ENCODE peak calls at places on chromosomes 1 and 21, in eight cellular contexts. One of them, this sample, is unnamed.

GRCh38 chr1:28745653-28746173 is 9.0 kb downstream of the YTHDF2 start:
- DNase-seq in H1: no peak
- DNase-seq in fibroblast of villous mesenchyme: no peak
- DNase-seq in tibial artery: no peak
- DNase-seq in left ventricle myocardium inferior: no peak
- DNase-seq in breast epithelium: no peak
- DNase-seq in foreskin fibroblast: no peak
- DNase-seq in AG10803: no peak
- DNase-seq in this sample: no peak

GRCh38 chr1:244046907-244047738 is 4.0 kb upstream of the ZBTB18 start:
- DNase-seq in AG10803: no peak
- DNase-seq in fibroblast of villous mesenchyme: peak
- DNase-seq in left ventricle myocardium inferior: no peak
- DNase-seq in tibial artery: no peak
- DNase-seq in H1: no peak
- DNase-seq in breast epithelium: no peak
- DNase-seq in foreskin fibroblast: no peak
- DNase-seq in this sample: peak

GRCh38 chr1:108893141-108893530 is 16.4 kb downstream of the GPSM2 start:
- DNase-seq in left ventricle myocardium inferior: no peak
- DNase-seq in foreskin fibroblast: no peak
- DNase-seq in H1: no peak
- DNase-seq in AG10803: no peak
- DNase-seq in fibroblast of villous mesenchyme: no peak
- DNase-seq in breast epithelium: no peak
- DNase-seq in tibial artery: no peak
- DNase-seq in this sample: no peak

GRCh38 chr1:6389971-6390370 is 3.6 kb downstream of the ACOT7 start:
- DNase-seq in left ventricle myocardium inferior: no peak
- DNase-seq in H1: no peak
- DNase-seq in tibial artery: no peak
- DNase-seq in breast epithelium: no peak
- DNase-seq in fibroblast of villous mesenchyme: no peak
- DNase-seq in foreskin fibroblast: no peak
- DNase-seq in AG10803: no peak
- DNase-seq in this sample: no peak

GRCh38 chr1:168121314-168122029 is 15.3 kb downstream of the GPR161 start:
- DNase-seq in tibial artery: peak
- DNase-seq in foreskin fibroblast: no peak
- DNase-seq in fibroblast of villous mesenchyme: peak
- DNase-seq in AG10803: peak
- DNase-seq in breast epithelium: no peak
- DNase-seq in H1: no peak
- DNase-seq in left ventricle myocardium inferior: peak
- DNase-seq in this sample: peak

GRCh38 chr1:31653761-31654160 is 9.1 kb upstream of the PEF1 start:
- DNase-seq in foreskin fibroblast: no peak
- DNase-seq in H1: no peak
- DNase-seq in AG10803: no peak
- DNase-seq in fibroblast of villous mesenchyme: no peak
- DNase-seq in left ventricle myocardium inferior: no peak
- DNase-seq in tibial artery: no peak
- DNase-seq in breast epithelium: no peak
- DNase-seq in this sample: no peak

GRCh38 chr1:247147781-247148180 is 24.0 kb downstream of the ZNF124 start:
- DNase-seq in foreskin fibroblast: no peak
- DNase-seq in tibial artery: no peak
- DNase-seq in AG10803: no peak
- DNase-seq in fibroblast of villous mesenchyme: no peak
- DNase-seq in H1: no peak
- DNase-seq in left ventricle myocardium inferior: no peak
- DNase-seq in breast epithelium: no peak
- DNase-seq in this sample: no peak

GRCh38 chr1:164635784-164636729 is 77.1 kb downstream of the PBX1 start:
- DNase-seq in H1: no peak
- DNase-seq in fibroblast of villous mesenchyme: no peak
- DNase-seq in tibial artery: no peak
- DNase-seq in left ventricle myocardium inferior: no peak
- DNase-seq in foreskin fibroblast: no peak
- DNase-seq in AG10803: no peak
- DNase-seq in breast epithelium: no peak
- DNase-seq in this sample: no peak

GRCh38 chr1:228487336-228488106 is at the start of gene RNF187:
- DNase-seq in left ventricle myocardium inferior: peak
- DNase-seq in AG10803: no peak
- DNase-seq in fibroblast of villous mesenchyme: no peak
- DNase-seq in foreskin fibroblast: no peak
- DNase-seq in H1: peak
- DNase-seq in tibial artery: peak
- DNase-seq in breast epithelium: peak
- DNase-seq in this sample: peak

GRCh38 chr1:111920221-111921024 is 69.0 kb downstream of the KCND3 start:
- DNase-seq in AG10803: peak
- DNase-seq in breast epithelium: no peak
- DNase-seq in left ventricle myocardium inferior: peak
- DNase-seq in fibroblast of villous mesenchyme: no peak
- DNase-seq in tibial artery: peak
- DNase-seq in foreskin fibroblast: peak
- DNase-seq in H1: no peak
- DNase-seq in this sample: peak

GRCh38 chr1:23384312-23385058 is 14.8 kb upstream of the ZNF436 start:
- DNase-seq in fibroblast of villous mesenchyme: peak
- DNase-seq in breast epithelium: no peak
- DNase-seq in foreskin fibroblast: peak
- DNase-seq in left ventricle myocardium inferior: no peak
- DNase-seq in H1: no peak
- DNase-seq in AG10803: peak
- DNase-seq in tibial artery: no peak
- DNase-seq in this sample: peak

GRCh38 chr1:183806650-183807049 is 1.7 kb downstream of the RGL1 start:
- DNase-seq in left ventricle myocardium inferior: no peak
- DNase-seq in breast epithelium: no peak
- DNase-seq in tibial artery: no peak
- DNase-seq in AG10803: no peak
- DNase-seq in foreskin fibroblast: no peak
- DNase-seq in H1: no peak
- DNase-seq in fibroblast of villous mesenchyme: no peak
- DNase-seq in this sample: no peak

GRCh38 chr21:32131960-32132359 is 146.9 kb downstream of the MIS18A start:
- DNase-seq in H1: peak
- DNase-seq in fibroblast of villous mesenchyme: peak
- DNase-seq in breast epithelium: no peak
- DNase-seq in foreskin fibroblast: no peak
- DNase-seq in left ventricle myocardium inferior: no peak
- DNase-seq in AG10803: peak
- DNase-seq in tibial artery: no peak
- DNase-seq in this sample: peak

GRCh38 chr1:169899519-169900217 is 6.0 kb upstream of the SCYL3 start:
- DNase-seq in H1: no peak
- DNase-seq in foreskin fibroblast: no peak
- DNase-seq in breast epithelium: no peak
- DNase-seq in fibroblast of villous mesenchyme: no peak
- DNase-seq in left ventricle myocardium inferior: no peak
- DNase-seq in AG10803: no peak
- DNase-seq in tibial artery: no peak
- DNase-seq in this sample: no peak

GRCh38 chr1:240086726-240087125 is 5.0 kb upstream of the FMN2 start:
- DNase-seq in fibroblast of villous mesenchyme: no peak
- DNase-seq in breast epithelium: no peak
- DNase-seq in left ventricle myocardium inferior: no peak
- DNase-seq in H1: no peak
- DNase-seq in AG10803: peak
- DNase-seq in tibial artery: no peak
- DNase-seq in foreskin fibroblast: peak
- DNase-seq in this sample: no peak

GRCh38 chr21:45309069-45309521 is 21.4 kb upstream of the POFUT2 start:
- DNase-seq in breast epithelium: no peak
- DNase-seq in tibial artery: peak
- DNase-seq in H1: peak
- DNase-seq in fibroblast of villous mesenchyme: peak
- DNase-seq in left ventricle myocardium inferior: peak
- DNase-seq in AG10803: peak
- DNase-seq in foreskin fibroblast: no peak
- DNase-seq in this sample: peak

GRCh38 chr1:201298381-201299367 is 15.4 kb downstream of the PKP1 start:
- DNase-seq in left ventricle myocardium inferior: no peak
- DNase-seq in breast epithelium: no peak
- DNase-seq in foreskin fibroblast: no peak
- DNase-seq in H1: no peak
- DNase-seq in tibial artery: no peak
- DNase-seq in fibroblast of villous mesenchyme: no peak
- DNase-seq in AG10803: no peak
- DNase-seq in this sample: no peak

DNA sequence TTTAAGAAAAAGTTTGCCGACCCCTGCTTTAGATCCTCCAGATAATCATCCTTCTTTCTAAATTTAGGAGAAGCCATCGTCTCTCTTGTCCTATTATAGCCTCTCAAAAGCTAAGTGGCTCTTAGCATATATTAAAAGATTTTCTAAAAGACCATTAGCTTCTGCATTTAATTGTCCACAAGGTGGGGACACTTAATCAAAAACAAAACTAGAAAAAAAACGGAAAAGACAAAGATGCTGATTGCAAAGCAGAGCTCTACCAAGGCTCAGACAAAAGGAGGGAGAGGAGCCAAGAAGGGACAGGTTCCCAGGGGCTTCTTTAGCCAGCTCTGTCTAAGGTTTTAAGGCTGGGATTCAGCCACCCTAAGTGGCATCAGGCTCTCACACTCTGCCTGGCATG is 128.3 kb upstream of the HMGB4 start:
- DNase-seq in breast epithelium: no peak
- DNase-seq in tibial artery: no peak
- DNase-seq in AG10803: peak
- DNase-seq in foreskin fibroblast: no peak
- DNase-seq in H1: no peak
- DNase-seq in fibroblast of villous mesenchyme: peak
- DNase-seq in left ventricle myocardium inferior: no peak
- DNase-seq in this sample: no peak
- TF ChIP-seq CTCF in breast epithelium: no peak
- TF ChIP-seq CTCF in tibial artery: peak
- TF ChIP-seq CTCF in AG10803: peak
- TF ChIP-seq CTCF in foreskin fibroblast: peak
- TF ChIP-seq CTCF in H1: no peak
- TF ChIP-seq CTCF in fibroblast of villous mesenchyme: no peak
- TF ChIP-seq CTCF in left ventricle myocardium inferior: peak
- TF ChIP-seq CTCF in this sample: no peak

DNA sequence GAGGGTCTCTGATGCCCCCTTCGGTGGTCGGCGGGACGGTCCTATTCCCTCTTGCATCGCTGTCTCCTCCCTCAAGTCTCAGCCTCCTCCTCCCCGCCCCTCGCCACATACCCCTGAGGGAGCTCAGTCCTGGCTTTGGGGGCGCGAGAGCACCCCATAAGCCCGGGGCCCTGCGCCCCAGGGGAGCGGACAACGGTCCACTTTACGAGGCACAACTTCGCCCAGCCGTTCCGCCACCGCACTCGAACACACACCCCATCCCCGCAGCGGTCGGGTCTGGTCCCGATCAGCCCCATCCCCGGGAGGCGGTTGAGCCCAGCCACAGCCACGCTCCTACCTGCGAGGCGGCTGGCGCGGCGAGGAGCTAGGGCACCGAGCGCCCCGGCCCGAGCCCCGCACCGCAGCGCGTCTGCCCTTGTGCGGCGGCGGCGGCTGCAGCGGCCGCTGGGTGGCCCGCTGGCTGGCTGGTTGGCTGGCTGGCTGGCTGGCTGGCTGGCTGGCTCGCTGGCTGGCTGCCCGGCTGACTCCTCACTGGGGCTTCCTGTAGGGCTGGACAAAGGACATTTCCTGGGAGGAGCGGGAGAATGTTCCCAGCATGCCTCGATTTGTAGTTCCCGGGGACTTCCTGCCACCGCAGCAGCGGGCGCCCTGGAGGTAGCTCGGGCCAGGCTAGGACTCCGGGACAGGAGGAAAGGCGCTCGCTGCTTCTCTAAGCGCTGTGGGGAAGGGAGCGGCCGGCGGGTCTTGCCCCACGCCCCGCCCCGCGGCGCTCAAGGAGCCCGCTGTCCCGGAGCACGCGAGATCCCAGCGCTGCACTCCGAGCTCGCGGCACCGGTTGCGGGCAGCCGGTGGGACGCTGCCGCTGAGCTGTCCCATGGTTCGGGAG is at the start of gene ZNF697:
- DNase-seq in left ventricle myocardium inferior: peak
- DNase-seq in H1: peak
- DNase-seq in fibroblast of villous mesenchyme: peak
- DNase-seq in AG10803: peak
- DNase-seq in breast epithelium: peak
- DNase-seq in foreskin fibroblast: peak
- DNase-seq in tibial artery: peak
- DNase-seq in this sample: peak
- H3K4me3 ChIP-seq in left ventricle myocardium inferior: peak
- H3K4me3 ChIP-seq in H1: peak
- H3K4me3 ChIP-seq in fibroblast of villous mesenchyme: peak
- H3K4me3 ChIP-seq in AG10803: peak
- H3K4me3 ChIP-seq in breast epithelium: peak
- H3K4me3 ChIP-seq in foreskin fibroblast: peak
- H3K4me3 ChIP-seq in tibial artery: peak
- H3K4me3 ChIP-seq in this sample: peak

GRCh38 chr1:207398986-207399385 is 55.1 kb upstream of the CR2 start:
- DNase-seq in H1: no peak
- DNase-seq in tibial artery: no peak
- DNase-seq in breast epithelium: no peak
- DNase-seq in foreskin fibroblast: no peak
- DNase-seq in left ventricle myocardium inferior: no peak
- DNase-seq in fibroblast of villous mesenchyme: no peak
- DNase-seq in AG10803: no peak
- DNase-seq in this sample: no peak

GRCh38 chr1:207402744-207403143 is 51.4 kb upstream of the CR2 start:
- DNase-seq in AG10803: no peak
- DNase-seq in left ventricle myocardium inferior: no peak
- DNase-seq in fibroblast of villous mesenchyme: no peak
- DNase-seq in breast epithelium: no peak
- DNase-seq in foreskin fibroblast: no peak
- DNase-seq in tibial artery: no peak
- DNase-seq in H1: no peak
- DNase-seq in this sample: no peak

GRCh38 chr1:207404849-207405525 is 49.1 kb upstream of the CR2 start:
- DNase-seq in foreskin fibroblast: peak
- DNase-seq in fibroblast of villous mesenchyme: peak
- DNase-seq in tibial artery: no peak
- DNase-seq in breast epithelium: no peak
- DNase-seq in AG10803: peak
- DNase-seq in left ventricle myocardium inferior: no peak
- DNase-seq in H1: no peak
- DNase-seq in this sample: peak

GRCh38 chr1:207397525-207397926 is 56.6 kb upstream of the CR2 start:
- DNase-seq in tibial artery: no peak
- DNase-seq in fibroblast of villous mesenchyme: no peak
- DNase-seq in AG10803: no peak
- DNase-seq in left ventricle myocardium inferior: no peak
- DNase-seq in H1: no peak
- DNase-seq in breast epithelium: no peak
- DNase-seq in foreskin fibroblast: no peak
- DNase-seq in this sample: no peak

GRCh38 chr1:207401578-207401977 is 52.5 kb upstream of the CR2 start:
- DNase-seq in H1: no peak
- DNase-seq in breast epithelium: no peak
- DNase-seq in fibroblast of villous mesenchyme: no peak
- DNase-seq in tibial artery: no peak
- DNase-seq in AG10803: no peak
- DNase-seq in foreskin fibroblast: no peak
- DNase-seq in left ventricle myocardium inferior: no peak
- DNase-seq in this sample: no peak
- TF ChIP-seq CTCF in H1: peak
- TF ChIP-seq CTCF in breast epithelium: no peak
- TF ChIP-seq CTCF in fibroblast of villous mesenchyme: no peak
- TF ChIP-seq CTCF in tibial artery: no peak
- TF ChIP-seq CTCF in AG10803: no peak
- TF ChIP-seq CTCF in foreskin fibroblast: no peak
- TF ChIP-seq CTCF in left ventricle myocardium inferior: no peak
- TF ChIP-seq CTCF in this sample: no peak

GRCh38 chr1:58045094-58045493 is 501.4 kb downstream of the OMA1 start:
- DNase-seq in tibial artery: no peak
- DNase-seq in AG10803: no peak
- DNase-seq in left ventricle myocardium inferior: no peak
- DNase-seq in breast epithelium: no peak
- DNase-seq in foreskin fibroblast: no peak
- DNase-seq in fibroblast of villous mesenchyme: no peak
- DNase-seq in H1: no peak
- DNase-seq in this sample: no peak
- H3K4me3 ChIP-seq in tibial artery: no peak
- H3K4me3 ChIP-seq in AG10803: no peak
- H3K4me3 ChIP-seq in left ventricle myocardium inferior: no peak
- H3K4me3 ChIP-seq in breast epithelium: no peak
- H3K4me3 ChIP-seq in foreskin fibroblast: no peak
- H3K4me3 ChIP-seq in fibroblast of villous mesenchyme: no peak
- H3K4me3 ChIP-seq in H1: no peak
- H3K4me3 ChIP-seq in this sample: no peak

This sample was measured in fibroblast of pulmonary artery.